ENCODE peak calls at places on chromosomes 1 and 21, in seven cellular contexts. J is stimulated activated CD8-positive, alpha-beta memory T cell treated with anti-CD3 and anti-CD28 coated beads, Interleukin-15, amount 100 ng/mL, for 24 hours; M is activated gamma-delta T cell treated with Interleukin-2 at 50 U/mL for 16 hours; X is T47D; E is stimulated activated effector memory CD8-positive, alpha-beta T cell treated with anti-CD3 and anti-CD28 coated beads, Interleukin-12 subunit alpha, Interleukin-12 subunit beta, amount 100 ng/mL, for 72 hours; T is tibial nerve; A is H7. D is an unnamed sample.

GRCh38 chr1:98749152-98749756 is 87.7 kb downstream of the SNX7 start:
- DNase-seq in E (no peak), J (no peak), M (no peak), A (no peak), T (no peak), X (no peak), D (no peak)

GRCh38 chr1:89761901-89762300 is 58.9 kb upstream of the LRRC8D start:
- DNase-seq in M (no peak), T (no peak), X (no peak), E (no peak), A (no peak), J (no peak), D (no peak)

GRCh38 chr21:41656946-41657525 is 109.8 kb downstream of the RIPK4 start:
- DNase-seq in X (peak), M (no peak), A (peak), J (no peak), T (no peak), E (no peak), D (no peak)

GRCh38 chr1:48661726-48662483 is 114.8 kb downstream of the BEND5 start:
- DNase-seq in X (no peak), T (no peak), M (no peak), E (no peak), J (no peak), A (no peak), D (no peak)

GRCh38 chr1:182952677-182953444 is at the start of gene SHCBP1L:
- DNase-seq in X (no peak), A (peak), J (no peak), M (no peak), T (no peak), E (no peak), D (no peak)

GRCh38 chr1:203124546-203125317 is 2.8 kb upstream of the ADORA1 start:
- DNase-seq in X (no peak), J (no peak), A (no peak), M (no peak), E (no peak), T (no peak), D (no peak)

GRCh38 chr1:243483084-243483845 is 227.4 kb downstream of the SDCCAG8 start:
- DNase-seq in X (no peak), A (peak), E (no peak), M (no peak), J (no peak), T (no peak), D (no peak)

GRCh38 chr1:84687703-84688460 is 2.4 kb downstream of the SSX2IP start:
- DNase-seq in A (no peak), X (no peak), M (no peak), E (no peak), T (no peak), J (no peak), D (no peak)

GRCh38 chr1:174116042-174116441 is 43.3 kb upstream of the RABGAP1L start:
- DNase-seq in E (no peak), M (no peak), T (no peak), J (no peak), X (no peak), A (no peak), D (no peak)

GRCh38 chr1:32116531-32116930 is 8.7 kb downstream of the KPNA6 start:
- DNase-seq in X (no peak), A (no peak), E (no peak), T (no peak), M (no peak), J (no peak), D (no peak)

GRCh38 chr1:39849203-39849602 is 34.1 kb downstream of the TRIT1 start:
- DNase-seq in X (no peak), J (no peak), T (no peak), M (no peak), A (no peak), E (no peak), D (no peak)

D was measured in mesothelial cell of epicardium.